ENCODE peak calls at places on chromosomes 4 and X, in seven cellular contexts. S is EH; T is left ventricle myocardium inferior; Q is T47D; Y is activated naive CD4-positive, alpha-beta T cell treated with anti-CD3 and anti-CD28 coated beads for 36 hours; K is iPS-NIHi11; I is aorta. N is an unnamed sample.

GRCh38 chrX:37785569-37785968 is 5.7 kb downstream of the CYBB start:
- DNase-seq in S (no peak), T (no peak), Q (no peak), Y (no peak), K (no peak), I (no peak), N (no peak)

GRCh38 chrX:69507500-69507789 is 3.3 kb downstream of the NALF2 start:
- DNase-seq in S (no peak), T (no peak), Q (no peak), Y (no peak), K (no peak), I (no peak), N (no peak)

GRCh38 chr4:128565565-128566186 is 243.8 kb upstream of the JADE1 start:
- DNase-seq in S (peak; percentile 40), T (peak; percentile 47), Q (peak; percentile 26), Y (peak; percentile 50), K (peak; percentile 77), I (no peak), N (peak; percentile 64)

GRCh38 chr4:154065368-154065767 is 276.5 kb upstream of the SFRP2 start:
- DNase-seq in S (no peak), T (no peak), Q (no peak), Y (no peak), K (no peak), I (no peak), N (no peak)

GRCh38 chr4:107619065-107619464 is 101.0 kb downstream of the PAPSS1 start:
- DNase-seq in S (peak; percentile 93), T (no peak), Q (no peak), Y (no peak), K (no peak), I (no peak), N (no peak)

GRCh38 chr4:8043596-8043995 is 103.9 kb upstream of the AFAP1 start:
- DNase-seq in S (no peak), T (no peak), Q (no peak), Y (no peak), K (no peak), I (no peak), N (no peak)

GRCh38 chr4:78584863-78585576 is 33.5 kb downstream of the ANXA3 start:
- DNase-seq in S (peak; percentile 42), T (no peak), Q (no peak), Y (no peak), K (no peak), I (no peak), N (no peak)

GRCh38 chr4:100060765-100061416 is 110.8 kb upstream of the H2AZ1 start:
- DNase-seq in S (no peak), T (no peak), Q (no peak), Y (no peak), K (no peak), I (no peak), N (no peak)

GRCh38 chrX:108070891-108071290 is 20.5 kb downstream of the PSMD10 start:
- DNase-seq in S (peak; percentile 43), T (no peak), Q (no peak), Y (no peak), K (no peak), I (no peak), N (no peak)

GRCh38 chr4:88737304-88738015 is 39.8 kb upstream of the NAP1L5 start:
- DNase-seq in S (no peak), T (no peak), Q (peak; percentile 15), Y (peak; percentile 70), K (peak; percentile 68), I (no peak), N (no peak)

GRCh38 chrX:22349116-22349515 is 76.4 kb downstream of the CBLL2 start:
- DNase-seq in S (no peak), T (no peak), Q (no peak), Y (no peak), K (no peak), I (no peak), N (no peak)

GRCh38 chrX:109936598-109936997 is 66.3 kb upstream of the TMEM164 start:
- DNase-seq in S (peak; percentile 34), T (no peak), Q (no peak), Y (no peak), K (no peak), I (no peak), N (no peak)

N was measured in left ventricle myocardium superior.